ENCODE peak calls at places on chromosomes 5 and 9, in nine cellular contexts. E is fibroblast of the aortic adventitia; K is endothelial cell; V is CD8-positive, alpha-beta memory T cell; D is cardiac muscle cell; Q is hepatic stellate cell; Z is stimulated activated CD4-positive, alpha-beta T cell treated with anti-CD3 and anti-CD28 coated beads, Interleukin-15, amount 100 ng/mL, for 1 hour; H is midbrain; T is Caki2. C is an unnamed sample.

GRCh38 chr5:43305948-43306563 is 7.2 kb downstream of the HMGCS1 start:
- DNase-seq in E (peak), K (no peak), V (peak), D (peak), Q (peak), Z (no peak), H (peak), T (peak), C (peak)

GRCh38 chr9:88678008-88678407 is 143.0 kb downstream of the NXNL2 start:
- DNase-seq in E (no peak), K (no peak), V (no peak), D (no peak), Q (no peak), Z (no peak), H (no peak), T (no peak), C (no peak)

GRCh38 chr9:88197781-88198345 is 59.6 kb upstream of the SPATA31C2 start:
- DNase-seq in E (peak), K (no peak), V (no peak), D (peak), Q (peak), Z (no peak), H (no peak), T (no peak), C (peak)

GRCh38 chr9:35962126-35962906 is 4.4 kb upstream of the OR2S2 start:
- DNase-seq in E (peak), K (no peak), V (no peak), D (peak), Q (peak), Z (no peak), H (no peak), T (peak), C (peak)

GRCh38 chr9:135833864-135834263 is 73.5 kb downstream of the CAMSAP1 start:
- DNase-seq in E (no peak), K (no peak), V (no peak), D (no peak), Q (no peak), Z (no peak), H (no peak), T (no peak), C (no peak)

GRCh38 chr5:138448481-138449398 is 9.9 kb downstream of the REEP2 start:
- DNase-seq in E (peak), K (no peak), V (no peak), D (peak), Q (peak), Z (no peak), H (peak), T (no peak), C (peak)

GRCh38 chr5:6478793-6479192 is 30.1 kb downstream of the UBE2QL1 start:
- DNase-seq in E (no peak), K (no peak), V (no peak), D (no peak), Q (no peak), Z (no peak), H (no peak), T (no peak), C (no peak)

GRCh38 chr5:67147768-67148167 is 48.8 kb downstream of the CD180 start:
- DNase-seq in E (peak), K (no peak), V (no peak), D (peak), Q (no peak), Z (no peak), H (no peak), T (no peak), C (no peak)

GRCh38 chr9:136876476-136876875 is 9.8 kb upstream of the TRAF2 start:
- DNase-seq in E (no peak), K (no peak), V (no peak), D (no peak), Q (no peak), Z (no peak), H (no peak), T (no peak), C (no peak)

GRCh38 chr5:154273028-154273617 is 82.6 kb downstream of the GALNT10 start:
- DNase-seq in E (peak), K (no peak), V (peak), D (peak), Q (no peak), Z (no peak), H (peak), T (no peak), C (no peak)

GRCh38 chr9:12697719-12698118 is 4.5 kb downstream of the TYRP1 start:
- DNase-seq in E (peak), K (no peak), V (no peak), D (peak), Q (no peak), Z (no peak), H (no peak), T (no peak), C (no peak)

GRCh38 chr5:108642170-108642906 is 105.4 kb upstream of the FER start:
- DNase-seq in E (peak), K (peak), V (peak), D (peak), Q (peak), Z (peak), H (peak), T (peak), C (peak)

GRCh38 chr5:169650701-169651331 is 13.7 kb downstream of the DOCK2 start:
- DNase-seq in E (peak), K (no peak), V (no peak), D (peak), Q (peak), Z (no peak), H (no peak), T (no peak), C (no peak)

GRCh38 chr9:136943291-136944093 is 1.0 kb downstream of the FBXW5 start:
- DNase-seq in E (peak), K (peak), V (no peak), D (peak), Q (no peak), Z (no peak), H (no peak), T (no peak), C (no peak)

GRCh38 chr9:92970467-92970923 is 23.2 kb downstream of the FGD3 start:
- DNase-seq in E (peak), K (no peak), V (no peak), D (no peak), Q (no peak), Z (no peak), H (peak), T (peak), C (peak)

GRCh38 chr5:2914991-2915484 is 163.6 kb upstream of the IRX2 start:
- DNase-seq in E (no peak), K (no peak), V (no peak), D (no peak), Q (no peak), Z (no peak), H (no peak), T (no peak), C (no peak)